ENCODE peak calls at places on chromosomes 13 and 19, in eight cellular contexts. H is astrocyte, P is endothelial cell, F is fibroblast of mammary gland, U is AG10803, G is transverse colon, I is kidney epithelial cell, T is PC-3. C is an unnamed sample.

GRCh38 chr13:101425623-101426022 is 9.3 kb upstream of the NALCN start:
- DNase-seq in H (no peak), P (no peak), F (no peak), U (no peak), G (no peak), I (no peak), T (no peak), C (no peak)

GRCh38 chr19:51726049-51726448 is 2.3 kb upstream of the HAS1 start:
- DNase-seq in H (peak), P (no peak), F (peak), U (peak), G (peak), I (no peak), T (no peak), C (peak)

GRCh38 chr19:38213911-38214625 is 10.0 kb downstream of the DPF1 start:
- DNase-seq in H (peak), P (no peak), F (peak), U (peak), G (no peak), I (peak), T (peak), C (peak)

GRCh38 chr19:39846176-39846677 is at the start of gene FBL:
- DNase-seq in H (peak), P (peak), F (peak), U (peak), G (peak), I (peak), T (peak), C (peak)

GRCh38 chr13:27465611-27466010 is 15.2 kb upstream of the MTIF3 start:
- DNase-seq in H (no peak), P (no peak), F (no peak), U (no peak), G (no peak), I (no peak), T (no peak), C (no peak)

GRCh38 chr13:111344471-111345191 is 24.2 kb downstream of the TEX29 start:
- DNase-seq in H (peak), P (peak), F (peak), U (peak), G (no peak), I (no peak), T (peak), C (peak)

GRCh38 chr13:94712287-94712811 is at the start of gene SOX21:
- DNase-seq in H (no peak), P (no peak), F (no peak), U (no peak), G (no peak), I (no peak), T (peak), C (no peak)

GRCh38 chr13:97141564-97142005 is 80.5 kb upstream of the MBNL2 start:
- DNase-seq in H (peak), P (peak), F (peak), U (peak), G (peak), I (peak), T (peak), C (peak)

GRCh38 chr13:68897331-68897730 is 1210.3 kb upstream of the ATXN8OS start:
- DNase-seq in H (no peak), P (no peak), F (no peak), U (no peak), G (no peak), I (no peak), T (no peak), C (no peak)

GRCh38 chr19:55216461-55217198 is 7.3 kb upstream of the PTPRH start:
- DNase-seq in H (peak), P (peak), F (peak), U (peak), G (peak), I (peak), T (peak), C (peak)

GRCh38 chr13:24127116-24127631 is 33.3 kb upstream of the SPATA13 start:
- DNase-seq in H (no peak), P (no peak), F (peak), U (peak), G (peak), I (no peak), T (peak), C (no peak)

GRCh38 chr13:42654760-42655159 is 80.8 kb downstream of the TNFSF11 start:
- DNase-seq in H (no peak), P (no peak), F (peak), U (no peak), G (no peak), I (no peak), T (no peak), C (no peak)

GRCh38 chr13:57409121-57409520 is 222.4 kb upstream of the PCDH17 start:
- DNase-seq in H (no peak), P (no peak), F (no peak), U (no peak), G (no peak), I (no peak), T (no peak), C (no peak)

GRCh38 chr19:32317045-32317444 is 28.4 kb upstream of the ZNF507 start:
- DNase-seq in H (no peak), P (no peak), F (no peak), U (no peak), G (no peak), I (no peak), T (no peak), C (no peak)

GRCh38 chr19:32316034-32316433 is 29.4 kb upstream of the ZNF507 start:
- DNase-seq in H (no peak), P (no peak), F (no peak), U (no peak), G (no peak), I (no peak), T (no peak), C (no peak)

GRCh38 chr19:32313866-32314265 is 31.5 kb upstream of the ZNF507 start:
- DNase-seq in H (no peak), P (no peak), F (no peak), U (no peak), G (no peak), I (no peak), T (no peak), C (no peak)

GRCh38 chr19:32322541-32322940 is 22.9 kb upstream of the ZNF507 start:
- DNase-seq in H (no peak), P (no peak), F (no peak), U (no peak), G (peak), I (no peak), T (peak), C (no peak)

DNA sequence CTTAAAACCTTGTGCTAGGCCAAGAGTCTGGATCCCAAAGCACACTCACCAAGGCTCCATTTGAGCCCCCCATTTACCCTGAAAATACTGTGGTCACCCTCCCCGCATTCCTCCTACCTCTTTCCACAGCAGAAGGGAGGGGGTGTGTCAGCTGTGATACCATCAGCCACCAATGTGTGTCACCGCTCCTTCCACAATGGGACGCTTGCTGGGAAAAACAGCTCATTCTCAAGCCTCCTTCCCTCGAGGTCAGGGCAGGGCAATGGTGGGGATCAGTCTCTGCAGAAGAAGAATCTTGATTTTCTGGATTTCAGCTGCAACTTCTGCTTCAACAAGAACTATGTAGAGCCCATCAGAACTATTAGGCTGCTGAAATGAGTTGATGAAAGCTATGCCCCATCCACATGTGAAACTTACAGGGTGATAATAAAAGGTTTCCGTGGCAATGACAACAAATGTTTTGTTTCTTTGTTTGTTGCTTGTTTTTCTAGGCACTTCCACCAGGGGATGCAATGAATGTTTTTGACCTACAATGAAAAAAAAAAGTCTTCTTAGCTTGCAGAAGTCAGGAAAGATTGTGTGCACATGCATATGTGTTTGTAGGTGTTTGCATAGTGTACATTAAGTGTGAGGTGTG is 26.4 kb upstream of the ZNF507 start:
- DNase-seq in H (no peak), P (peak), F (no peak), U (no peak), G (no peak), I (no peak), T (peak), C (no peak)
- TF ChIP-seq CTCF in H (no peak), P (no peak), F (peak), U (peak), G (peak), I (peak), T (peak), C (peak)

GRCh38 chr13:113204378-113204734 is 4.1 kb downstream of the PCID2 start:
- DNase-seq in H (no peak), P (no peak), F (no peak), U (no peak), G (no peak), I (no peak), T (no peak), C (no peak)
- TF ChIP-seq CTCF in H (no peak), P (no peak), F (no peak), U (no peak), G (no peak), I (no peak), T (no peak), C (no peak)

GRCh38 chr13:49029570-49029969 is 53.9 kb downstream of the FNDC3A start:
- DNase-seq in H (no peak), P (no peak), F (no peak), U (no peak), G (no peak), I (no peak), T (no peak), C (no peak)
- TF ChIP-seq CTCF in H (no peak), P (no peak), F (no peak), U (no peak), G (no peak), I (no peak), T (no peak), C (no peak)

DNA sequence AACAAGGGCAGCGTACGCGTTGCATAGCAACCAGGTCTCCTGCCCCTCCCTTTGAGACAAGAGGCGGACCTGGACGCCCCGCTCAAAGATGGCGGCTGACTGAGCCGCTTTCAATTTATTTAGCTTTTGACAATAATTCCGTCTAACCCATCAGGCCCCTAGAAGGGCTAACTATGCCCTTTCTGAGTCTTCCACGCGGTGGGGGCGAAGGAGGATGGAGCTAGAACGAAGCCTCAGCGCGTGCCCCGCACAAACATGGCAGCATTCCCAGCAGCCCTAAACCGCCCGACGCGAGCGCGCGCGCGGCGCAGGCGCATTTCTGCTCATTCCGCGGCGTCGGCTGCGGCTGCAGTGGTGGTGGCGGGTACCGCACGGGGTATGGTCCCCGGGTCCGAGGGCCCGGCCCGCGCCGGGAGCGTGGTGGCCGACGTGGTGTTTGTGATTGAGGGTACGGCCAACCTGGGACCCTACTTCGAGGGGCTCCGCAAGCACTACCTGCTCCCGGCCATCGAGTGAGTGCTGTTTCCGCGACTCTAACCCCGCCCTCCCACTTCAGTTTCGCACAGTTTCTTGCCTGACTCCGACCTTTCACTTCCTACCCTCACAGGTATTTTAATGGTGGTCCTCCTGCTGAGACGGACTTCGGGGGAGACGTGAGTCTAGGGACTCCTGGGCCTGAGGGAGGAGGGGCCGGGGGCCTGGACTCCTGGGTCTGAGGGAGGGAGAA is at the start of gene MED25:
- DNase-seq in H (peak), P (peak), F (peak), U (peak), G (peak), I (peak), T (peak), C (peak)
- TF ChIP-seq CTCF in H (no peak), P (no peak), F (no peak), U (no peak), G (peak), I (no peak), T (no peak), C (peak)

DNA sequence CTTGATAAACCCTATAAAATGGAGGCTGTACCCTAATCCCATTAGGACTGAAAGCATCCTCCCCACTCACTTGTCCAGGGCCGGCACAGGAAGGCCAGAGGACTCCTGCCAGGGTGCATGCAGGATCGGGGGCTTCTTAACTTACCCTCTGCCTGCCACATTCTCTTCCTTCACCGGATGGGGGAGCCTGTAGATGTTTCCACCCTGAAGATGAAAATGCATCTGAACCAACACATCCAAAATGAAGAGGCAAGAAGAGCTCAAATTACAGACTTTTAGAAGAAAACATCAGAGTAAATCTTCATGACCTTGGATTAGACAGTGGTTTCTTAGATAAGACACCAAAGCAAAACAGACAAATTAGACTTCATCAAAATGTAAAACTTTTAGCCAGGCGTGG is 25.9 kb upstream of the NAPA start:
- DNase-seq in H (peak), P (no peak), F (peak), U (peak), G (no peak), I (no peak), T (peak), C (peak)
- TF ChIP-seq CTCF in H (peak), P (no peak), F (peak), U (peak), G (no peak), I (peak), T (peak), C (peak)